ENCODE peak calls at places on chromosomes 16 and 17, in five cellular contexts. One of them, this sample, is unnamed.

GRCh38 chr17:9401434-9401833 is 174.2 kb downstream of the STX8 start:
- DNase-seq in uterus: no peak
- DNase-seq in ovary: no peak
- DNase-seq in esophagus squamous epithelium: no peak
- DNase-seq in esophagus muscularis mucosa: no peak
- DNase-seq in this sample: no peak

GRCh38 chr17:19768046-19768782 is 20.1 kb upstream of the ALDH3A1 start:
- DNase-seq in uterus: no peak
- DNase-seq in ovary: no peak
- DNase-seq in esophagus squamous epithelium: no peak
- DNase-seq in esophagus muscularis mucosa: peak; percentile 70
- DNase-seq in this sample: no peak

GRCh38 chr17:67359960-67360817 is 6.2 kb downstream of the PSMD12 start:
- DNase-seq in uterus: no peak
- DNase-seq in ovary: no peak
- DNase-seq in esophagus squamous epithelium: no peak
- DNase-seq in esophagus muscularis mucosa: no peak
- DNase-seq in this sample: no peak

GRCh38 chr17:6048486-6048885 is 21.7 kb upstream of the WSCD1 start:
- DNase-seq in uterus: no peak
- DNase-seq in ovary: no peak
- DNase-seq in esophagus squamous epithelium: no peak
- DNase-seq in esophagus muscularis mucosa: no peak
- DNase-seq in this sample: no peak

GRCh38 chr16:84690088-84690819 is 9.5 kb upstream of the USP10 start:
- DNase-seq in uterus: no peak
- DNase-seq in ovary: no peak
- DNase-seq in esophagus squamous epithelium: no peak
- DNase-seq in esophagus muscularis mucosa: no peak
- DNase-seq in this sample: no peak

GRCh38 chr17:50527155-50527762 is 5.3 kb upstream of the EPN3 start:
- DNase-seq in uterus: no peak
- DNase-seq in ovary: no peak
- DNase-seq in esophagus squamous epithelium: no peak
- DNase-seq in esophagus muscularis mucosa: no peak
- DNase-seq in this sample: peak; percentile 29

GRCh38 chr17:42438600-42439567 is 15.8 kb upstream of the CAVIN1 start:
- DNase-seq in uterus: no peak
- DNase-seq in ovary: no peak
- DNase-seq in esophagus squamous epithelium: no peak
- DNase-seq in esophagus muscularis mucosa: no peak
- DNase-seq in this sample: peak; percentile 36

GRCh38 chr17:64147110-64148016 is 17.4 kb upstream of the ERN1 start:
- DNase-seq in uterus: no peak
- DNase-seq in ovary: no peak
- DNase-seq in esophagus squamous epithelium: no peak
- DNase-seq in esophagus muscularis mucosa: no peak
- DNase-seq in this sample: no peak

GRCh38 chr17:81635973-81636504 is 873 bp downstream of the NPLOC4 start:
- DNase-seq in uterus: no peak
- DNase-seq in ovary: no peak
- DNase-seq in esophagus squamous epithelium: no peak
- DNase-seq in esophagus muscularis mucosa: no peak
- DNase-seq in this sample: no peak

GRCh38 chr17:4786516-4786915 is 352 bp upstream of the VMO1 start:
- DNase-seq in uterus: no peak
- DNase-seq in ovary: no peak
- DNase-seq in esophagus squamous epithelium: no peak
- DNase-seq in esophagus muscularis mucosa: no peak
- DNase-seq in this sample: no peak

GRCh38 chr17:77501751-77502625 is 361.2 kb downstream of the SEC14L1 start:
- DNase-seq in uterus: peak; percentile 12
- DNase-seq in ovary: no peak
- DNase-seq in esophagus squamous epithelium: no peak
- DNase-seq in esophagus muscularis mucosa: no peak
- DNase-seq in this sample: no peak

GRCh38 chr17:68441064-68441770 is 16.1 kb downstream of the WIPI1 start:
- DNase-seq in uterus: no peak
- DNase-seq in ovary: no peak
- DNase-seq in esophagus squamous epithelium: no peak
- DNase-seq in esophagus muscularis mucosa: no peak
- DNase-seq in this sample: no peak

GRCh38 chr16:67281536-67282446 is 2.5 kb downstream of the PLEKHG4 start:
- DNase-seq in uterus: no peak
- DNase-seq in ovary: no peak
- DNase-seq in esophagus squamous epithelium: no peak
- DNase-seq in esophagus muscularis mucosa: no peak
- DNase-seq in this sample: no peak

GRCh38 chr16:57061084-57061905 is 31.1 kb upstream of the CPNE2 start:
- DNase-seq in uterus: peak; percentile 72
- DNase-seq in ovary: peak; percentile 81
- DNase-seq in esophagus squamous epithelium: no peak
- DNase-seq in esophagus muscularis mucosa: no peak
- DNase-seq in this sample: peak; percentile 74

GRCh38 chr17:39082482-39082881 is 69.0 kb downstream of the PLXDC1 start:
- DNase-seq in uterus: no peak
- DNase-seq in ovary: no peak
- DNase-seq in esophagus squamous epithelium: no peak
- DNase-seq in esophagus muscularis mucosa: no peak
- DNase-seq in this sample: no peak

GRCh38 chr17:29763273-29763672 is 140.6 kb upstream of the CORO6 start:
- DNase-seq in uterus: no peak
- DNase-seq in ovary: no peak
- DNase-seq in esophagus squamous epithelium: no peak
- DNase-seq in esophagus muscularis mucosa: no peak
- DNase-seq in this sample: no peak

GRCh38 chr16:66524601-66525164 is 25.2 kb downstream of the TK2 start:
- DNase-seq in uterus: no peak
- DNase-seq in ovary: no peak
- DNase-seq in esophagus squamous epithelium: no peak
- DNase-seq in esophagus muscularis mucosa: no peak
- DNase-seq in this sample: no peak

GRCh38 chr17:15265131-15265530 is at the start of gene PMP22:
- DNase-seq in uterus: peak; percentile 52
- DNase-seq in ovary: no peak
- DNase-seq in esophagus squamous epithelium: no peak
- DNase-seq in esophagus muscularis mucosa: no peak
- DNase-seq in this sample: no peak

GRCh38 chr16:72983241-72983640 is 64.7 kb downstream of the ZFHX3 start:
- DNase-seq in uterus: no peak
- DNase-seq in ovary: no peak
- DNase-seq in esophagus squamous epithelium: no peak
- DNase-seq in esophagus muscularis mucosa: no peak
- DNase-seq in this sample: no peak

GRCh38 chr16:59593256-59593655 is 859.1 kb upstream of the GOT2 start:
- DNase-seq in uterus: no peak
- DNase-seq in ovary: no peak
- DNase-seq in esophagus squamous epithelium: no peak
- DNase-seq in esophagus muscularis mucosa: no peak
- DNase-seq in this sample: no peak

GRCh38 chr17:38877130-38877851 is 7.4 kb downstream of the LASP1 start:
- DNase-seq in uterus: no peak
- DNase-seq in ovary: no peak
- DNase-seq in esophagus squamous epithelium: no peak
- DNase-seq in esophagus muscularis mucosa: no peak
- DNase-seq in this sample: no peak

DNA sequence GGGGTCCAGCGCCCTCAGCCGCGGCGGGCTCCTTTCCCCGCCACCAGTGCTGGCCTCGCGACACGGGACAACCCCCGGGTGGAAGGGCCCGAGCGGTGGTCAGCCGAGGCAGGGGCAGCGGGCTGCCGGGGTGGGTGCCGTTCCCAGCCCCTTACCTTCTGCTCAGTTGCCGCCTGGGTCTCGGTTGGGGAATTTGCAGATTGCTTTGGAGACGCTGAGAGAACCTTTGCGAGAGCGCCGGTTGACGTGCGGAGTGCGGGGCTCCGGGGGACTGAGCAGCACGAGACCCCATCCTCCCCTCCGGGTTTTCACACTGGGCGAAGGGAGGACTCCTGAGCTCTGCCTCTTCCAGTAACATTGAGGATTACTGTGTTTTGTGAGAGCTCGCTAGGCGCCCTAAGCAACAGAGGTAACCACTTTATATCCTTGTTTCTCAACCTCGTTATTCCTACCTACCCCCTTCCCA is 381 bp downstream of the CTNS start:
- DNase-seq in uterus: no peak
- DNase-seq in ovary: no peak
- DNase-seq in esophagus squamous epithelium: no peak
- DNase-seq in esophagus muscularis mucosa: no peak
- DNase-seq in this sample: no peak
- H3K27ac ChIP-seq in uterus: peak overlapping the region; percentile 96
- H3K27ac ChIP-seq in ovary: peak overlapping the region; percentile 32
- H3K27ac ChIP-seq in esophagus squamous epithelium: peak overlapping the region; percentile 97
- H3K27ac ChIP-seq in esophagus muscularis mucosa: peak overlapping the region; percentile 95
- H3K27ac ChIP-seq in this sample: peak overlapping the region; percentile 93

GRCh38 chr16:11253009-11253994 is 2.7 kb downstream of the SOCS1 start:
- DNase-seq in uterus: no peak
- DNase-seq in ovary: no peak
- DNase-seq in esophagus squamous epithelium: no peak
- DNase-seq in esophagus muscularis mucosa: no peak
- DNase-seq in this sample: no peak
- TF ChIP-seq POLR2A in uterus: no peak
- TF ChIP-seq POLR2A in ovary: no peak
- TF ChIP-seq POLR2A in esophagus squamous epithelium: no peak
- TF ChIP-seq POLR2A in esophagus muscularis mucosa: no peak
- TF ChIP-seq POLR2A in this sample: no peak

GRCh38 chr16:20507280-20507679 is 56.0 kb downstream of the ACSM2A start:
- DNase-seq in uterus: no peak
- DNase-seq in ovary: no peak
- DNase-seq in esophagus squamous epithelium: no peak
- DNase-seq in esophagus muscularis mucosa: peak; percentile 72
- DNase-seq in this sample: no peak

GRCh38 chr16:20510323-20510722 is 59.0 kb downstream of the ACSM2A start:
- DNase-seq in uterus: no peak
- DNase-seq in ovary: no peak
- DNase-seq in esophagus squamous epithelium: no peak
- DNase-seq in esophagus muscularis mucosa: peak; percentile 45
- DNase-seq in this sample: no peak

DNA sequence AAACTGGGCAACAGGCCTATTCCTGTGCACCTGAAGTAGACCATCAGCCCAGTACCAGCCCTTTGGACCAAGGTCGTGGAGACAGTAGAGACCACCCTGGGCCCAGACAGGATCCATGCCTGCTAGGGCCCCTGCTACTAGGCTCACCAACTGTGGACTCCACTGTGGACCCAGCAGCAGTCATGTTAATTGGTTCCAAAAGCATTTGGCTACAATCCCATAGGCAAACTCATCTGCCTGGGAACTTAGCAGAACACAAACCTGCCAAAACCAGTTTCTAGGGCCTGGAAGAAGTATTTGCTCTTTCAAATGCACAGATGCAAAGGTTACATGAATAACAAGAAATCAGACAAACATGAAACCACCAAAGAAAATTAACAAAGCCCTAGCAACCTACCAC is 53.1 kb downstream of the ACSM2A start:
- DNase-seq in uterus: no peak
- DNase-seq in ovary: no peak
- DNase-seq in esophagus squamous epithelium: no peak
- DNase-seq in esophagus muscularis mucosa: peak; percentile 45
- DNase-seq in this sample: no peak
- H3K9me3 ChIP-seq in uterus: no peaks in the 10 kb centered on the region
- H3K9me3 ChIP-seq in ovary: no peaks in the 10 kb centered on the region
- H3K9me3 ChIP-seq in esophagus squamous epithelium: no peaks in the 10 kb centered on the region
- H3K9me3 ChIP-seq in esophagus muscularis mucosa: no peaks in the 10 kb centered on the region
- H3K9me3 ChIP-seq in this sample: no peaks in the 10 kb centered on the region

DNA sequence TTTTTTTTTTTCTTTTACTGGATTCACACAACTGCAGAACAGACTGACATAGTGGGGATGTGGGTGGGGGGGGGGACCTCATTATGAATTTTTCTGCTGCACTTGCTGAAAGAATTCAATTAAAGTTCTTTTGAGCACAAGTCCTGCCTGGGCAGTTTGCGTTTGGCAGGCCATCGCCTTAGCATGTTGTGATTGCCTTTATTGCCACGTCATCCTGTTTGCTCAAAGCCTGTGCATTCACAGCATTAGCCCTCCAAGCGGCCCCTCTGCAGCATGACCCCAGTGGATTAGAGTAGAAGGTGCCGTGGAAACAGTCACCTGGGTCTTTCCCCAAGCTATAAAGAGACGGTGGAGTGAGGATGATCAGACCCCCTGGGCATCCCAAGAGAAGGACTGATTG is 17.1 kb downstream of the MSI2 start:
- DNase-seq in uterus: no peak
- DNase-seq in ovary: no peak
- DNase-seq in esophagus squamous epithelium: no peak
- DNase-seq in esophagus muscularis mucosa: no peak
- DNase-seq in this sample: no peak
- H3K27ac ChIP-seq in uterus: no peak overlapping the region
- H3K27ac ChIP-seq in ovary: no peak overlapping the region
- H3K27ac ChIP-seq in esophagus squamous epithelium: no peak overlapping the region
- H3K27ac ChIP-seq in esophagus muscularis mucosa: no peak overlapping the region
- H3K27ac ChIP-seq in this sample: no peak overlapping the region